ENCODE peak calls at places on chromosome 4, in nine cellular contexts. O is CD4-positive, alpha-beta T cell; X is AG04450; U is WTC11; E is bronchial epithelial cell; Y is cardiac fibroblast; G is foreskin keratinocyte; J is GM23338; T is right atrium auricular region. K is an unnamed sample.

GRCh38 chr4:29948451-29948850 is 771.7 kb upstream of the PCDH7 start:
- DNase-seq in O (no peak), X (no peak), U (no peak), E (no peak), Y (no peak), G (no peak), J (no peak), T (no peak), K (no peak)

GRCh38 chr4:22483551-22483981 is 32.3 kb downstream of the ADGRA3 start:
- DNase-seq in O (no peak), X (peak), U (no peak), E (peak), Y (peak), G (peak), J (no peak), T (no peak), K (no peak)

GRCh38 chr4:121668368-121669162 is 28.2 kb downstream of the ANXA5 start:
- DNase-seq in O (no peak), X (peak), U (no peak), E (peak), Y (peak), G (peak), J (no peak), T (no peak), K (no peak)

GRCh38 chr4:7787681-7788141 is 151.9 kb downstream of the AFAP1 start:
- DNase-seq in O (no peak), X (no peak), U (no peak), E (no peak), Y (no peak), G (no peak), J (no peak), T (no peak), K (no peak)

GRCh38 chr4:6022607-6023288 is 4.5 kb upstream of the C4orf50 start:
- DNase-seq in O (no peak), X (no peak), U (no peak), E (no peak), Y (no peak), G (no peak), J (no peak), T (no peak), K (no peak)

GRCh38 chr4:127782275-127783025 is at the start of gene HSPA4L:
- DNase-seq in O (peak), X (no peak), U (peak), E (peak), Y (peak), G (peak), J (peak), T (peak), K (peak)

GRCh38 chr4:28508649-28509048 is 1648.0 kb downstream of the STIM2 start:
- DNase-seq in O (no peak), X (no peak), U (no peak), E (no peak), Y (no peak), G (no peak), J (no peak), T (no peak), K (no peak)

GRCh38 chr4:112704991-112705845 is 68.3 kb downstream of the LARP7 start:
- DNase-seq in O (no peak), X (peak), U (peak), E (peak), Y (peak), G (peak), J (peak), T (peak), K (peak)

GRCh38 chr4:39354178-39354503 is 12.0 kb downstream of the RFC1 start:
- DNase-seq in O (no peak), X (no peak), U (no peak), E (no peak), Y (no peak), G (no peak), J (no peak), T (no peak), K (no peak)

GRCh38 chr4:4492161-4492847 is 49.5 kb downstream of the STX18 start:
- DNase-seq in O (no peak), X (no peak), U (no peak), E (no peak), Y (peak), G (peak), J (no peak), T (no peak), K (no peak)

GRCh38 chr4:153197301-153197700 is 6.9 kb upstream of the TRIM2 start:
- DNase-seq in O (no peak), X (no peak), U (no peak), E (no peak), Y (no peak), G (no peak), J (no peak), T (no peak), K (no peak)

DNA sequence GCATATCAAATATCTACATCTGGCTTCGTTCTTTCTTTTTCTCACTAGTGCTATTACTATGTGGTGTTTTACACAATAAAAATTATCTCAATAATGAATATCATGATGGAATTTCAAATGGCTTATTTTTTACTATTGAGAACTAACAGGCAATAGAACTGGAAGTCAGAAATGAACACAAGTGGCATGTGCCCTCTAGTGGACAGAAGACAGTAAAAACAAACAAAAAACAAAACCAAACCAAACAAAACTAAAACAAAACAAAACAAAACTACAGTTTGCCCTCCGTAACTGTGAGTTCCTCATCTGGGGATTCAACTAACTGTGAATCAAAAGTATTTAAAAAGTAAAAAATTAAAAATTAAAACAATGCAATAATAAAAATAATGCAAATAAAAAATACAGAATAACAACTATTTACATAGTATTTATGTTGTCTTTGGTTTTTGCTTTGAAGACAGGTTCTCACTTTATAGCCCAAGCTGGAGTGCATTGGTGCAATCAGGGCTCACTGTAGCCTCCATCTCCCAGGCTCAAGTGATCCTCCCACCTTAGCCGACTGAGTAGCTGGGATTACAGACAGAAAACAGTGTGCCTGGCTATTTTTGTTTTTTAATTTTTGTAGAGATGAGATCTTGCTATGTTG is 195.6 kb upstream of the TACR3 start:
- DNase-seq in O (no peak), X (no peak), U (no peak), E (peak), Y (peak), G (no peak), J (peak), T (no peak), K (no peak)
- TF ChIP-seq CTCF in O (no peak), X (peak), U (peak), E (peak), Y (peak), G (peak), J (peak), T (peak), K (no peak)

GRCh38 chr4:186445040-186445439 is 110.3 kb downstream of the MTNR1A start:
- DNase-seq in O (no peak), X (no peak), U (no peak), E (no peak), Y (no peak), G (no peak), J (no peak), T (no peak), K (no peak)

GRCh38 chr4:186451982-186452381 is 103.4 kb downstream of the MTNR1A start:
- DNase-seq in O (no peak), X (no peak), U (no peak), E (no peak), Y (no peak), G (no peak), J (no peak), T (no peak), K (no peak)

DNA sequence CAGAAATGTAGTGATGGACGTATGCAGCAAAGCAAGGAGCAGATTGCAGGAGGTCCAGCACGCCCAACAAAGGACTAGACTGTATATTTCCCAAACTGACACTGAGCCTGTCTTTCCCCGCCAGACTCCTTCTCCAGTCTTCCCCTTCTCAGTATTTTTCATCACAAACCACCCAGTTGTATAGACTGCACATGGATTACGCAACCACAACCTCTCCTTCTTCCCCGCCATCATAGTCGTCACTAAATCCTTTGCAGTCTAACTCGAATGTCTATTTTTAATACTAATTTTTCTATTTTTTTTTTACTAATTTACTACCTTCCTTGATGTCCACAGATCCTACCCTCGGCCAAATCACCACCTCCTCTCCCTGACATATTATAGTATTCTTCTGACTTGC is 105.4 kb downstream of the MTNR1A start:
- DNase-seq in O (no peak), X (no peak), U (no peak), E (no peak), Y (no peak), G (no peak), J (no peak), T (no peak), K (no peak)
- TF ChIP-seq CTCF in O (no peak), X (no peak), U (no peak), E (no peak), Y (no peak), G (no peak), J (no peak), T (no peak), K (no peak)

GRCh38 chr4:126628933-126629332 is 1003.8 kb upstream of the INTU start:
- DNase-seq in O (no peak), X (no peak), U (no peak), E (no peak), Y (no peak), G (no peak), J (no peak), T (no peak), K (no peak)

GRCh38 chr4:126630171-126630570 is 1002.6 kb upstream of the INTU start:
- DNase-seq in O (no peak), X (no peak), U (no peak), E (no peak), Y (peak), G (no peak), J (no peak), T (no peak), K (no peak)

GRCh38 chr4:126627255-126627654 is 1005.5 kb upstream of the INTU start:
- DNase-seq in O (no peak), X (no peak), U (peak), E (peak), Y (peak), G (peak), J (peak), T (no peak), K (no peak)
- TF ChIP-seq CTCF in O (no peak), X (peak), U (no peak), E (peak), Y (peak), G (peak), J (peak), T (peak), K (no peak)

GRCh38 chr4:13857397-13857796 is 229.9 kb upstream of the BOD1L1 start:
- DNase-seq in O (no peak), X (no peak), U (no peak), E (no peak), Y (no peak), G (no peak), J (no peak), T (no peak), K (no peak)

GRCh38 chr4:13856387-13856786 is 228.9 kb upstream of the BOD1L1 start:
- DNase-seq in O (no peak), X (no peak), U (no peak), E (no peak), Y (no peak), G (no peak), J (no peak), T (no peak), K (no peak)

GRCh38 chr4:13859423-13859822 is 231.9 kb upstream of the BOD1L1 start:
- DNase-seq in O (no peak), X (no peak), U (no peak), E (no peak), Y (no peak), G (no peak), J (no peak), T (no peak), K (no peak)

GRCh38 chr4:13857800-13858199 is 230.3 kb upstream of the BOD1L1 start:
- DNase-seq in O (no peak), X (no peak), U (no peak), E (no peak), Y (no peak), G (no peak), J (no peak), T (no peak), K (no peak)

DNA sequence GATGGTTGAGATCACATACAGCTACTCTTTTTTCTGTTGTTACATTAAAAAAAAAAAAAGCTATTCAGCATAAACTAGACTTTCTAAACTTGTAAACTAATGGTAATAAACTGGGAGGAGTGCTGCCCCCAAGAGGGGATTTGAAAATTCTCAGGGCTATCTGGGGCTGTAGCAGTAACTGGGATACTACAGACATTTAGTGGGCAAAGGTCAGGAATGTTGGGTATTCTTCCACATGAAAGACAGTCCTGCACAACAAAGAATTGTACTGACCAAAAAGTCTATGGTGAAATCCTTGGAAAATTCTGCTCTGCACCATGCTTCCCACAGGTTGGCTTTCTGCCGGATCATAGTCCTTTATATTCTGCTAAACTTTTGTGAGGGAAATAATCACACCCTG is 232.6 kb upstream of the BOD1L1 start:
- DNase-seq in O (no peak), X (no peak), U (peak), E (no peak), Y (peak), G (no peak), J (peak), T (no peak), K (no peak)
- TF ChIP-seq CTCF in O (no peak), X (no peak), U (peak), E (no peak), Y (peak), G (no peak), J (peak), T (peak), K (no peak)

GRCh38 chr4:117447925-117448324 is 362.5 kb upstream of the TRAM1L1 start:
- DNase-seq in O (no peak), X (no peak), U (peak), E (no peak), Y (no peak), G (no peak), J (peak), T (no peak), K (no peak)
- TF ChIP-seq CTCF in O (no peak), X (no peak), U (peak), E (no peak), Y (no peak), G (peak), J (peak), T (no peak), K (no peak)

DNA sequence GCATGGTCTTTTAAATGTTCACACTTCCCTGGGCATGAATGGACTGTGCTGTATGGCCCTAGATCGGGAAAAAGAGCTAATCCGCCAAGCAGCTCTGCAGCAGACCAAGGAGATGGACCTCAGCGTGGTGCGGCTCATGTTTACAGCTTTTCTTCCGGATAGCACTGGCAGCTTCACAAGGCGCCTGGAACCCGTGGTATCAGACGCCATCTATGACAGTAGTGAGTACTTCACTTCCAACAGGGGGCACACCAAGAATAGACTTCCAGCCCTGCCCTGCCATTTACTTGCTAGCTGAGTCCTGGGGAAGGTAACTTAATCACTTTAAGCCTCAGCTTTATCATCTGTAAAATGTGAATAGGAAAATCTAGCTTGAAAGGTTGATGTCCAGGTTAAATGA is 77.7 kb downstream of the NFKB1 start:
- DNase-seq in O (no peak), X (no peak), U (peak), E (no peak), Y (peak), G (no peak), J (peak), T (no peak), K (no peak)
- TF ChIP-seq CTCF in O (peak), X (no peak), U (no peak), E (no peak), Y (no peak), G (peak), J (peak), T (peak), K (no peak)

GRCh38 chr4:139890810-139891209 is 225.2 kb downstream of the MGST2 start:
- DNase-seq in O (no peak), X (no peak), U (no peak), E (peak), Y (peak), G (peak), J (no peak), T (no peak), K (no peak)

GRCh38 chr4:139889901-139890300 is 224.3 kb downstream of the MGST2 start:
- DNase-seq in O (no peak), X (no peak), U (no peak), E (no peak), Y (no peak), G (no peak), J (no peak), T (no peak), K (no peak)

GRCh38 chr4:139889194-139889762 is 223.7 kb downstream of the MGST2 start:
- DNase-seq in O (no peak), X (no peak), U (no peak), E (peak), Y (no peak), G (peak), J (no peak), T (no peak), K (no peak)

GRCh38 chr4:139896242-139896752 is 230.7 kb downstream of the MGST2 start:
- DNase-seq in O (no peak), X (no peak), U (no peak), E (no peak), Y (no peak), G (no peak), J (no peak), T (no peak), K (no peak)

DNA sequence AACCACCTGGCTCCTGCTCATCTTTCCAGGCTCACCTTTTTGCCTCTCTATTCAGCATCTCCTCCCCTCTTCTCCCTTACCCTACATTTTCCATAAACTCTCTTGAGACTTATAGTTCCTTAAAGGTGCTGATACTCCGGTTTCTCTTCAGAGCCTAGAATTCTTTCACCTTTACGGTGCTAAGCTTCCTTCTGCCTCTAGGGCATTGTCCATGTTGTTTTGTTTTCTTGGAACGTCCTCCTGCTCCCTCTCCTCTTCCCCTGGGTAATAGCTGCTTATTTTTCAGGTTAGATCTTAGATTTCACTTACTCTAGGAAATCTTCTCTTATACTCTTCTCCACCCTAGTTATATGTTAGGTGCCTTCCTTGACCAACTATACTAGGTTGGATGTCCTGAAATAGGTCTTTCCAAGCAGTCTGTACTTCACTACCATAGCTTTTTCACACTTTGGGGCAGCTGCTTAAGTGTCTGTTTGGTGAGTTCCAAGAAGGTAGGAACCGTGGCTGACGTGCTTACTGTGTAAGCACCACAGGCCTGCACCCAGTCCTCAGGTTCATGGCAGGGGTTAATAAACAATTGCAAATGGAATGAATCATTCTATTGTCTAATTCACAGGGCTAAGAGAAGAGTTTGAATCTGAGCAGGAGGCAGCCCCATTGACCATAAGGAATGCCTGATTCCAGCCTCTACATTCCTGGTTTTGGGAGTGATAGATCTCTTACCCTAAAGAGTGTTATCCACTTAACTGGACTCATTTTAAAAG is 227.5 kb downstream of the MGST2 start:
- DNase-seq in O (no peak), X (no peak), U (no peak), E (peak), Y (no peak), G (peak), J (peak), T (no peak), K (no peak)
- TF ChIP-seq CTCF in O (no peak), X (no peak), U (no peak), E (no peak), Y (peak), G (peak), J (peak), T (no peak), K (no peak)

DNA sequence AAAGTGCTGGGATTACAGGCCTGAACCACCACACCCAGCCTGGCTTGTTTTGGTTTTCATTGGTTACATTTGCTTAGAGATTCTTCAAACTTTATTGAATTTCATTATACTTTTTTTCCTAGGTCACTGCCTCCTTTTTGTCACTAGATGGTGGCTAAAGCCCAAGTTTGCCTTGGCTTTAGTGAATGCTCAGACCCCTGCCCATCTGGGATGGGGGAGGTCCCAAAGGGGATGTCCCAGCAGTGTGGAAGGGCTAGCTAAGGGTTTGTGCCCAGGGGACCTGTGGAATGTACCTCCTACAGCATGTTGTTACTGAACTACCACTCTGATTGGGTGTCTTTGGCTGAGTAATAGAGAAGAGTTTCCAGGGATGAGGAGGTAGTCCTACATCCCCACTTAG is 58.4 kb downstream of the CEP135 start:
- DNase-seq in O (no peak), X (no peak), U (peak), E (no peak), Y (peak), G (no peak), J (peak), T (no peak), K (no peak)
- TF ChIP-seq CTCF in O (no peak), X (no peak), U (no peak), E (no peak), Y (no peak), G (no peak), J (peak), T (no peak), K (no peak)

GRCh38 chr4:48105230-48105629 is 28.8 kb downstream of the TXK start:
- DNase-seq in O (no peak), X (no peak), U (no peak), E (no peak), Y (no peak), G (no peak), J (no peak), T (no peak), K (no peak)

GRCh38 chr4:48103483-48104139 is 30.4 kb downstream of the TXK start:
- DNase-seq in O (no peak), X (no peak), U (no peak), E (peak), Y (no peak), G (peak), J (no peak), T (no peak), K (no peak)

GRCh38 chr4:48100248-48100647 is 33.8 kb downstream of the TXK start:
- DNase-seq in O (no peak), X (no peak), U (no peak), E (no peak), Y (no peak), G (no peak), J (no peak), T (no peak), K (no peak)

GRCh38 chr4:48102303-48102702 is 31.7 kb downstream of the TXK start:
- DNase-seq in O (no peak), X (no peak), U (no peak), E (no peak), Y (no peak), G (no peak), J (peak), T (no peak), K (no peak)
- TF ChIP-seq CTCF in O (no peak), X (no peak), U (no peak), E (peak), Y (peak), G (peak), J (peak), T (no peak), K (no peak)

K was measured in Calu3.